ENCODE peak calls at places on chromosomes 7 and 10, in four cellular contexts. One of them, this sample, is unnamed.

GRCh38 chr10:63700209-63700934 is 179.2 kb downstream of the REEP3 start:
- DNase-seq in K562: no peak
- DNase-seq in GM12878: no peak
- DNase-seq in HepG2: no peak
- DNase-seq in this sample: no peak

GRCh38 chr7:41709621-41710020 is 6.7 kb upstream of the INHBA start:
- DNase-seq in K562: no peak
- DNase-seq in GM12878: no peak
- DNase-seq in HepG2: no peak
- DNase-seq in this sample: no peak

GRCh38 chr7:26153246-26153822 is 1.3 kb downstream of the NFE2L3 start:
- DNase-seq in K562: peak; percentile 24
- DNase-seq in GM12878: no peak
- DNase-seq in HepG2: no peak
- DNase-seq in this sample: no peak

GRCh38 chr10:126917975-126918908 is 13.0 kb downstream of the DOCK1 start:
- DNase-seq in K562: no peak
- DNase-seq in GM12878: no peak
- DNase-seq in HepG2: no peak
- DNase-seq in this sample: no peak

GRCh38 chr7:105738133-105738532 is 138.3 kb downstream of the ATXN7L1 start:
- DNase-seq in K562: no peak
- DNase-seq in GM12878: no peak
- DNase-seq in HepG2: no peak
- DNase-seq in this sample: no peak

GRCh38 chr10:108360187-108360586 is 1195.7 kb upstream of the SORCS1 start:
- DNase-seq in K562: no peak
- DNase-seq in GM12878: no peak
- DNase-seq in HepG2: no peak
- DNase-seq in this sample: no peak

GRCh38 chr7:51354897-51355296 is 38.3 kb upstream of the COBL start:
- DNase-seq in K562: peak; percentile 14
- DNase-seq in GM12878: no peak
- DNase-seq in HepG2: no peak
- DNase-seq in this sample: no peak

GRCh38 chr10:120949511-120950102 is 98.4 kb downstream of the WDR11 start:
- DNase-seq in K562: no peak
- DNase-seq in GM12878: no peak
- DNase-seq in HepG2: no peak
- DNase-seq in this sample: no peak

GRCh38 chr7:141676618-141677017 is 25.3 kb downstream of the DENND11 start:
- DNase-seq in K562: no peak
- DNase-seq in GM12878: no peak
- DNase-seq in HepG2: no peak
- DNase-seq in this sample: no peak

GRCh38 chr10:78687616-78688015 is 381.1 kb upstream of the ZMIZ1 start:
- DNase-seq in K562: no peak
- DNase-seq in GM12878: no peak
- DNase-seq in HepG2: no peak
- DNase-seq in this sample: no peak

GRCh38 chr7:136123352-136123751 is 146.2 kb upstream of the MTPN start:
- DNase-seq in K562: no peak
- DNase-seq in GM12878: no peak
- DNase-seq in HepG2: no peak
- DNase-seq in this sample: no peak

GRCh38 chr7:38070718-38071117 is 107.3 kb upstream of the STARD3NL start:
- DNase-seq in K562: peak; percentile 45
- DNase-seq in GM12878: no peak
- DNase-seq in HepG2: no peak
- DNase-seq in this sample: peak; percentile 65

GRCh38 chr7:80883188-80884025 is 35.4 kb downstream of the SEMA3C start:
- DNase-seq in K562: no peak
- DNase-seq in GM12878: no peak
- DNase-seq in HepG2: peak; percentile 8
- DNase-seq in this sample: peak; percentile 42

GRCh38 chr7:128113839-128114238 is 82.6 kb upstream of the LRRC4 start:
- DNase-seq in K562: no peak
- DNase-seq in GM12878: no peak
- DNase-seq in HepG2: no peak
- DNase-seq in this sample: no peak

GRCh38 chr7:77242535-77242934 is 42.9 kb upstream of the FGL2 start:
- DNase-seq in K562: no peak
- DNase-seq in GM12878: no peak
- DNase-seq in HepG2: no peak
- DNase-seq in this sample: no peak

GRCh38 chr10:131277278-131277677 is 34.2 kb downstream of the TCERG1L start:
- DNase-seq in K562: no peak
- DNase-seq in GM12878: no peak
- DNase-seq in HepG2: no peak
- DNase-seq in this sample: no peak

GRCh38 chr7:95861041-95861440 is 88.7 kb downstream of the DYNC1I1 start:
- DNase-seq in K562: no peak
- DNase-seq in GM12878: no peak
- DNase-seq in HepG2: no peak
- DNase-seq in this sample: no peak

GRCh38 chr10:35172574-35172973 is 45.9 kb downstream of the CREM start:
- DNase-seq in K562: no peak
- DNase-seq in GM12878: no peak
- DNase-seq in HepG2: no peak
- DNase-seq in this sample: no peak

GRCh38 chr10:59284111-59284975 is 78.0 kb downstream of the FAM13C start:
- DNase-seq in K562: no peak
- DNase-seq in GM12878: no peak
- DNase-seq in HepG2: no peak
- DNase-seq in this sample: no peak

GRCh38 chr10:119350529-119351001 is 143.2 kb downstream of the GRK5 start:
- DNase-seq in K562: no peak
- DNase-seq in GM12878: no peak
- DNase-seq in HepG2: peak; percentile 54
- DNase-seq in this sample: no peak

GRCh38 chr7:41943098-41943577 is 240.2 kb upstream of the INHBA start:
- DNase-seq in K562: peak; percentile 65
- DNase-seq in GM12878: peak; percentile 39
- DNase-seq in HepG2: peak; percentile 66
- DNase-seq in this sample: peak; percentile 83

GRCh38 chr7:39560398-39560797 is 5.8 kb upstream of the YAE1 start:
- DNase-seq in K562: peak; percentile 17
- DNase-seq in GM12878: no peak
- DNase-seq in HepG2: no peak
- DNase-seq in this sample: no peak
- TF ChIP-seq TARDBP in K562: no peak
- TF ChIP-seq TARDBP in GM12878: no peak
- TF ChIP-seq TARDBP in HepG2: no peak
- TF ChIP-seq TARDBP in this sample: no peak

DNA sequence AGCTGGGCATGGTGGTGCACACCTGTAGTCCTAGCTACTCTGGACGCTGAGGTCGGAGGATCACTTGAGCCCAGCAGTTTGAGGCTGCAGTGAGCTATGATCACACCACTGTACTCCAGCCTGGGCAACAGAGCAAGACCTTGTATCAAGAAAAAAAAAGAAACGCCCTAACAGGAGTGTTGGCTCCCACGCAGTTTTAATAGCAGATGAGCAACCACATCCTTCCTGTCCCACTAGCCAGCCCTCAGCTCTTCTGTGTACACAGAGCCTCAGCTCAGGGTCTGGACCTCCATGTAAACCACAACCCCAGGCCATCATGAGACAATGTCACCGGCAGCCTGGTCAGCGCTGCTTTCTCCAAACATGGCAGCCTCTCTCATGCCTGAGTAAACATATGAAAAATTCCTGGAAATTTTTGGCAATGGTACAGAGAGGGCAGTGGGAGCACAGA is 108.2 kb downstream of the PIP4K2A start:
- DNase-seq in K562: peak; percentile 47
- DNase-seq in GM12878: peak; percentile 93
- DNase-seq in HepG2: peak; percentile 84
- DNase-seq in this sample: no peak
- TF ChIP-seq TARDBP in K562: no peak
- TF ChIP-seq TARDBP in GM12878: no peak
- TF ChIP-seq TARDBP in HepG2: no peak
- TF ChIP-seq TARDBP in this sample: no peak

GRCh38 chr7:29328050-29328449 is 133.5 kb downstream of the CHN2 start:
- DNase-seq in K562: no peak
- DNase-seq in GM12878: no peak
- DNase-seq in HepG2: peak; percentile 53
- DNase-seq in this sample: no peak

GRCh38 chr7:29327455-29327854 is 132.9 kb downstream of the CHN2 start:
- DNase-seq in K562: no peak
- DNase-seq in GM12878: no peak
- DNase-seq in HepG2: no peak
- DNase-seq in this sample: peak; percentile 47

GRCh38 chr7:29329686-29330085 is 135.1 kb downstream of the CHN2 start:
- DNase-seq in K562: no peak
- DNase-seq in GM12878: no peak
- DNase-seq in HepG2: no peak
- DNase-seq in this sample: no peak

GRCh38 chr7:29330136-29330535 is 135.6 kb downstream of the CHN2 start:
- DNase-seq in K562: no peak
- DNase-seq in GM12878: no peak
- DNase-seq in HepG2: peak; percentile 59
- DNase-seq in this sample: no peak

GRCh38 chr7:29328811-29329210 is 134.2 kb downstream of the CHN2 start:
- DNase-seq in K562: no peak
- DNase-seq in GM12878: no peak
- DNase-seq in HepG2: no peak
- DNase-seq in this sample: no peak
- TF ChIP-seq TARDBP in K562: no peak
- TF ChIP-seq TARDBP in GM12878: no peak
- TF ChIP-seq TARDBP in HepG2: no peak
- TF ChIP-seq TARDBP in this sample: no peak

GRCh38 chr7:98754041-98754479 is 115.8 kb downstream of the TMEM130 start:
- DNase-seq in K562: peak; percentile 22
- DNase-seq in GM12878: no peak
- DNase-seq in HepG2: no peak
- DNase-seq in this sample: no peak
- TF ChIP-seq TARDBP in K562: no peak
- TF ChIP-seq TARDBP in GM12878: no peak
- TF ChIP-seq TARDBP in HepG2: no peak
- TF ChIP-seq TARDBP in this sample: no peak

DNA sequence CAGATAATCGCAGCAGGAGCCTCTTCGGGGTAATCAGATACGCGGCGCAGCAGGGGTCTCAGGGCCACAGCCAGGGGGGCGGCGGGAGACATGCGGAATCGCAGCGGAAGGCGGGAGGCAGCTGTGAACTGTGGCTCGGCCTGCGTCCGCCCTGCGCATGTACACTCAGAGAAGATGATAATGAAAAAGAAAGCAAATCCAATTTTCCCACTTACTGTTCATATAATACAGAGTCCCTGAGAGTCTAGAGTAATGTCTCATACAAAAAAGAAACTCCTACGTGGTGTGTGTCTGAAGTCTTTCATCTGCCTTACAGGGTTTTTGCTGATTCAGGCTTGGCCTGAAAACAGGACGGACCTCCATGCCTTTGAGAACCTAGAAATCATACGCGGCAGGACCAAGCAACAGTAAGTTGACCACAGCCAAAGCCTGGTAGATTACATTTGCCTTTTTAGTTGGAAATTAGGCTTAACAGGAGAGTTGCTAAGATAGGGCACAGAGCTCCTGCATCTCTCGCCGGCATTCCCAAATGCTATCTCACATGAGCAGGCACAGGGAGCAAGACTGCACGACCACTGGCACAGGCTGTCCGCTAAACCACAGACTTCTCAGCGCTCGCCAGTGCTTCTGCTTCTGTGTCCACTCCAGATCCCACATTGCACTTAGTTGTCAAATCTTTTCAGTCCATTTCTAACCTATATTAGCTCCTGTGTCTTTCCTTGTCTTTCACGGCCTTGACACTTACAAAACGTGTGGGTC is 138.7 kb downstream of the EGFR start:
- DNase-seq in K562: no peak
- DNase-seq in GM12878: no peak
- DNase-seq in HepG2: no peak
- DNase-seq in this sample: no peak
- TF ChIP-seq TARDBP in K562: no peak
- TF ChIP-seq TARDBP in GM12878: no peak
- TF ChIP-seq TARDBP in HepG2: no peak
- TF ChIP-seq TARDBP in this sample: no peak

GRCh38 chr10:5314866-5315265 is 49.9 kb upstream of the UCN3 start:
- DNase-seq in K562: no peak
- DNase-seq in GM12878: no peak
- DNase-seq in HepG2: no peak
- DNase-seq in this sample: no peak
- TF ChIP-seq TARDBP in K562: no peak
- TF ChIP-seq TARDBP in GM12878: no peak
- TF ChIP-seq TARDBP in HepG2: no peak
- TF ChIP-seq TARDBP in this sample: no peak

DNA sequence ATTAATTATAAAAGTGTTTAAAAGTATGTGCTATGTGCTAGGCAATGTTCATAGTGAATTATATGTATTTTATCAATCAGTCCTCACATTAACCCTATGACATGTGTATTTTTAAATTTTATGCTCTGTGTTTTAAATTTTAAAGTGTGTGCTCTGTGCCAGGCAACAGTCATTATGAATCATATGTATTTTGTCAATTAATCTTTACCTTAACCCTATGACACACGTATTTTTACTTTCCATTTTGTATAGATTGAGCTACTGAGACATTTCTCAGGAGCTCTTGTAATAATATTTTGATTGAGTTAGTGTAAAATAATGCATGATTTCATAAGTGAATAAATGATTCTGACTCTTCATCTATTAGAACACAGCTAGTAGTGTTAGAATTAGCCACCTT is 117.8 kb downstream of the THSD7A start:
- DNase-seq in K562: no peak
- DNase-seq in GM12878: no peak
- DNase-seq in HepG2: no peak
- DNase-seq in this sample: no peak
- TF ChIP-seq TARDBP in K562: no peak
- TF ChIP-seq TARDBP in GM12878: no peak
- TF ChIP-seq TARDBP in HepG2: no peak
- TF ChIP-seq TARDBP in this sample: no peak